ENCODE peak calls at places on chromosomes 11 and 22, in six cellular contexts. I is mucosa of descending colon; C is T-helper 9 cell; T is activated T-helper 9 cell treated with anti-CD3 and anti-CD28 coated beads, Interleukin-2, amount 50 U/mL, for 16 hours; M is hepatic stellate cell; H is hippocampal formation. N is an unnamed sample.

GRCh38 chr11:70247042-70247709 is 23.3 kb upstream of the PPFIA1 start:
- DNase-seq in I (no peak), C (no peak), T (no peak), M (no peak), H (no peak), N (no peak)

GRCh38 chr22:43437871-43438475 is 26.2 kb downstream of the MPPED1 start:
- DNase-seq in I (no peak), C (no peak), T (no peak), M (no peak), H (no peak), N (no peak)

GRCh38 chr22:19876941-19877625 is 22.4 kb upstream of the GNB1L start:
- DNase-seq in I (no peak), C (no peak), T (no peak), M (no peak), H (no peak), N (no peak)

GRCh38 chr11:96187779-96188624 is 155.0 kb downstream of the MAML2 start:
- DNase-seq in I (no peak), C (no peak), T (no peak), M (peak), H (no peak), N (no peak)

GRCh38 chr22:35726933-35727332 is 9.3 kb downstream of the APOL5 start:
- DNase-seq in I (no peak), C (no peak), T (no peak), M (no peak), H (no peak), N (no peak)

GRCh38 chr11:130689222-130689908 is 226.9 kb downstream of the SNX19 start:
- DNase-seq in I (no peak), C (no peak), T (no peak), M (no peak), H (no peak), N (no peak)

GRCh38 chr11:65590240-65590738 is 5.3 kb downstream of the KCNK7 start:
- DNase-seq in I (no peak), C (no peak), T (no peak), M (no peak), H (no peak), N (no peak)

GRCh38 chr11:64743591-64744543 is at the start of gene RASGRP2:
- DNase-seq in I (peak), C (peak), T (peak), M (peak), H (no peak), N (no peak)

GRCh38 chr11:488992-489391 is 18.1 kb downstream of the RNH1 start:
- DNase-seq in I (peak), C (no peak), T (no peak), M (no peak), H (peak), N (no peak)

GRCh38 chr11:11441516-11441915 is 88.5 kb upstream of the CSNK2A3 start:
- DNase-seq in I (no peak), C (no peak), T (no peak), M (no peak), H (no peak), N (no peak)

GRCh38 chr11:63614136-63614664 is at the start of gene PLAAT3:
- DNase-seq in I (peak), C (peak), T (peak), M (peak), H (peak), N (no peak)

GRCh38 chr11:131478341-131478740 is 107.9 kb downstream of the NTM start:
- DNase-seq in I (no peak), C (no peak), T (no peak), M (no peak), H (no peak), N (no peak)

GRCh38 chr11:57476223-57476882 is 16.0 kb downstream of the RTN4RL2 start:
- DNase-seq in I (peak), C (no peak), T (no peak), M (no peak), H (no peak), N (no peak)

GRCh38 chr11:118892515-118892914 is 8.8 kb downstream of the CXCR5 start:
- DNase-seq in I (peak), C (peak), T (no peak), M (no peak), H (no peak), N (no peak)

GRCh38 chr11:58061813-58062212 is 31.1 kb downstream of the OR6Q1 start:
- DNase-seq in I (no peak), C (no peak), T (no peak), M (peak), H (no peak), N (no peak)

GRCh38 chr11:128511712-128512111 is 75.6 kb downstream of the ETS1 start:
- DNase-seq in I (no peak), C (no peak), T (no peak), M (no peak), H (no peak), N (no peak)

GRCh38 chr22:46335201-46336118 is at the start of gene TRMU:
- DNase-seq in I (peak), C (peak), T (peak), M (peak), H (peak), N (peak)

GRCh38 chr22:48223488-48224190 is 1461.2 kb downstream of the TBC1D22A start:
- DNase-seq in I (no peak), C (no peak), T (no peak), M (no peak), H (no peak), N (no peak)

GRCh38 chr22:44363214-44363979 is 50.6 kb upstream of the SHISAL1 start:
- DNase-seq in I (peak), C (no peak), T (no peak), M (peak), H (no peak), N (no peak)

GRCh38 chr11:12279672-12280108 is 97.7 kb upstream of the PARVA start:
- DNase-seq in I (no peak), C (no peak), T (no peak), M (no peak), H (no peak), N (no peak)

GRCh38 chr11:68546555-68546954 is 86.0 kb downstream of the PPP6R3 start:
- DNase-seq in I (no peak), C (no peak), T (no peak), M (no peak), H (no peak), N (no peak)

GRCh38 chr22:27714076-27714475 is 87.5 kb downstream of the MN1 start:
- DNase-seq in I (peak), C (no peak), T (no peak), M (no peak), H (no peak), N (no peak)

GRCh38 chr11:2251138-2251537 is 19.2 kb downstream of the ASCL2 start:
- DNase-seq in I (no peak), C (no peak), T (no peak), M (no peak), H (no peak), N (no peak)

GRCh38 chr11:17428261-17428660 is 39.8 kb upstream of the KCNJ11 start:
- DNase-seq in I (no peak), C (no peak), T (no peak), M (no peak), H (no peak), N (no peak)

GRCh38 chr11:134224710-134225662 is 515 bp downstream of the VPS26B start:
- DNase-seq in I (peak), C (peak), T (peak), M (peak), H (peak), N (no peak)

GRCh38 chr11:70682760-70683159 is 284.4 kb downstream of the CTTN start:
- DNase-seq in I (no peak), C (no peak), T (no peak), M (no peak), H (no peak), N (no peak)

GRCh38 chr22:19359554-19360299 is 68.2 kb upstream of the CLTCL1 start:
- DNase-seq in I (no peak), C (no peak), T (no peak), M (no peak), H (no peak), N (no peak)

GRCh38 chr11:32659672-32660071 is 76.0 kb downstream of the EIF3M start:
- DNase-seq in I (no peak), C (no peak), T (no peak), M (no peak), H (no peak), N (no peak)